ENCODE peak calls at places on chromosomes 3 and 15, in ten cellular contexts. One of them, this sample, is unnamed.

GRCh38 chr3:188061133-188061532 is 92.8 kb upstream of the LPP start:
- DNase-seq in dorsolateral prefrontal cortex: no peak
- DNase-seq in Calu3: peak
- DNase-seq in astrocyte: peak
- DNase-seq in ovary: no peak
- DNase-seq in cardiac muscle cell: no peak
- DNase-seq in GM13976: peak
- DNase-seq in HL-60: peak
- DNase-seq in IMR-90: peak
- DNase-seq in breast epithelium: no peak
- DNase-seq in this sample: no peak

GRCh38 chr3:160556141-160556540 is 9.2 kb downstream of the KPNA4 start:
- DNase-seq in dorsolateral prefrontal cortex: no peak
- DNase-seq in GM13976: no peak
- DNase-seq in HL-60: no peak
- DNase-seq in breast epithelium: no peak
- DNase-seq in ovary: no peak
- DNase-seq in cardiac muscle cell: no peak
- DNase-seq in astrocyte: no peak
- DNase-seq in Calu3: no peak
- DNase-seq in IMR-90: no peak
- DNase-seq in this sample: no peak

GRCh38 chr3:7503431-7503830 is 642.5 kb downstream of the GRM7 start:
- DNase-seq in HL-60: no peak
- DNase-seq in GM13976: no peak
- DNase-seq in ovary: no peak
- DNase-seq in astrocyte: no peak
- DNase-seq in IMR-90: no peak
- DNase-seq in Calu3: no peak
- DNase-seq in dorsolateral prefrontal cortex: no peak
- DNase-seq in cardiac muscle cell: no peak
- DNase-seq in breast epithelium: no peak
- DNase-seq in this sample: no peak

GRCh38 chr15:54282228-54282836 is 304.1 kb downstream of the UNC13C start:
- DNase-seq in ovary: no peak
- DNase-seq in Calu3: peak
- DNase-seq in HL-60: no peak
- DNase-seq in GM13976: no peak
- DNase-seq in astrocyte: no peak
- DNase-seq in dorsolateral prefrontal cortex: no peak
- DNase-seq in IMR-90: no peak
- DNase-seq in breast epithelium: no peak
- DNase-seq in cardiac muscle cell: no peak
- DNase-seq in this sample: no peak

GRCh38 chr3:56822501-56822900 is 20.8 kb upstream of the ARHGEF3 start:
- DNase-seq in IMR-90: no peak
- DNase-seq in cardiac muscle cell: no peak
- DNase-seq in GM13976: no peak
- DNase-seq in ovary: no peak
- DNase-seq in breast epithelium: no peak
- DNase-seq in HL-60: no peak
- DNase-seq in dorsolateral prefrontal cortex: no peak
- DNase-seq in Calu3: no peak
- DNase-seq in astrocyte: no peak
- DNase-seq in this sample: no peak

GRCh38 chr15:78129098-78130011 is 1.9 kb downstream of the CIB2 start:
- DNase-seq in astrocyte: no peak
- DNase-seq in IMR-90: no peak
- DNase-seq in dorsolateral prefrontal cortex: no peak
- DNase-seq in HL-60: no peak
- DNase-seq in cardiac muscle cell: no peak
- DNase-seq in breast epithelium: no peak
- DNase-seq in GM13976: no peak
- DNase-seq in ovary: no peak
- DNase-seq in Calu3: no peak
- DNase-seq in this sample: no peak

GRCh38 chr15:46441294-46442062 is 806.6 kb downstream of the SQOR start:
- DNase-seq in ovary: no peak
- DNase-seq in GM13976: no peak
- DNase-seq in astrocyte: peak
- DNase-seq in dorsolateral prefrontal cortex: no peak
- DNase-seq in cardiac muscle cell: peak
- DNase-seq in IMR-90: no peak
- DNase-seq in Calu3: no peak
- DNase-seq in HL-60: no peak
- DNase-seq in breast epithelium: no peak
- DNase-seq in this sample: no peak

GRCh38 chr15:67091966-67092677 is 26.7 kb downstream of the SMAD3 start:
- DNase-seq in Calu3: no peak
- DNase-seq in IMR-90: no peak
- DNase-seq in HL-60: no peak
- DNase-seq in breast epithelium: no peak
- DNase-seq in dorsolateral prefrontal cortex: no peak
- DNase-seq in ovary: no peak
- DNase-seq in astrocyte: no peak
- DNase-seq in cardiac muscle cell: no peak
- DNase-seq in GM13976: no peak
- DNase-seq in this sample: no peak

GRCh38 chr3:31884251-31884650 is 96.8 kb downstream of the OSBPL10 start:
- DNase-seq in cardiac muscle cell: no peak
- DNase-seq in HL-60: no peak
- DNase-seq in astrocyte: no peak
- DNase-seq in IMR-90: no peak
- DNase-seq in ovary: no peak
- DNase-seq in Calu3: no peak
- DNase-seq in GM13976: no peak
- DNase-seq in dorsolateral prefrontal cortex: no peak
- DNase-seq in breast epithelium: no peak
- DNase-seq in this sample: no peak

GRCh38 chr15:66178531-66178910 is 75.0 kb downstream of the MEGF11 start:
- DNase-seq in Calu3: no peak
- DNase-seq in HL-60: no peak
- DNase-seq in ovary: no peak
- DNase-seq in IMR-90: no peak
- DNase-seq in cardiac muscle cell: no peak
- DNase-seq in dorsolateral prefrontal cortex: no peak
- DNase-seq in breast epithelium: no peak
- DNase-seq in GM13976: no peak
- DNase-seq in astrocyte: no peak
- DNase-seq in this sample: no peak

GRCh38 chr3:116614795-116615362 is 94.7 kb upstream of the TUSC7 start:
- DNase-seq in IMR-90: peak
- DNase-seq in GM13976: peak
- DNase-seq in breast epithelium: no peak
- DNase-seq in cardiac muscle cell: peak
- DNase-seq in Calu3: no peak
- DNase-seq in ovary: no peak
- DNase-seq in HL-60: no peak
- DNase-seq in astrocyte: peak
- DNase-seq in dorsolateral prefrontal cortex: no peak
- DNase-seq in this sample: no peak

GRCh38 chr15:63083541-63083940 is 38.1 kb upstream of the LACTB start:
- DNase-seq in astrocyte: no peak
- DNase-seq in ovary: no peak
- DNase-seq in IMR-90: no peak
- DNase-seq in dorsolateral prefrontal cortex: no peak
- DNase-seq in breast epithelium: no peak
- DNase-seq in cardiac muscle cell: no peak
- DNase-seq in GM13976: no peak
- DNase-seq in Calu3: no peak
- DNase-seq in HL-60: no peak
- DNase-seq in this sample: no peak

GRCh38 chr3:35641920-35642532 is 2.7 kb downstream of the ARPP21 start:
- DNase-seq in dorsolateral prefrontal cortex: no peak
- DNase-seq in cardiac muscle cell: no peak
- DNase-seq in HL-60: no peak
- DNase-seq in astrocyte: no peak
- DNase-seq in ovary: no peak
- DNase-seq in Calu3: no peak
- DNase-seq in GM13976: no peak
- DNase-seq in breast epithelium: no peak
- DNase-seq in IMR-90: no peak
- DNase-seq in this sample: no peak

GRCh38 chr3:150202696-150203095 is 205.4 kb upstream of the TSC22D2 start:
- DNase-seq in breast epithelium: no peak
- DNase-seq in astrocyte: no peak
- DNase-seq in GM13976: no peak
- DNase-seq in Calu3: no peak
- DNase-seq in IMR-90: no peak
- DNase-seq in dorsolateral prefrontal cortex: no peak
- DNase-seq in cardiac muscle cell: no peak
- DNase-seq in HL-60: no peak
- DNase-seq in ovary: no peak
- DNase-seq in this sample: no peak

GRCh38 chr3:23052230-23053019 is 150.7 kb upstream of the UBE2E2 start:
- DNase-seq in dorsolateral prefrontal cortex: no peak
- DNase-seq in breast epithelium: no peak
- DNase-seq in ovary: no peak
- DNase-seq in HL-60: no peak
- DNase-seq in GM13976: no peak
- DNase-seq in cardiac muscle cell: no peak
- DNase-seq in astrocyte: peak
- DNase-seq in Calu3: no peak
- DNase-seq in IMR-90: no peak
- DNase-seq in this sample: no peak
- TF ChIP-seq CTCF in dorsolateral prefrontal cortex: no peak
- TF ChIP-seq CTCF in breast epithelium: no peak
- TF ChIP-seq CTCF in ovary: no peak
- TF ChIP-seq CTCF in HL-60: no peak
- TF ChIP-seq CTCF in GM13976: no peak
- TF ChIP-seq CTCF in cardiac muscle cell: peak
- TF ChIP-seq CTCF in astrocyte: no peak
- TF ChIP-seq CTCF in Calu3: no peak
- TF ChIP-seq CTCF in IMR-90: no peak
- TF ChIP-seq CTCF in this sample: peak

DNA sequence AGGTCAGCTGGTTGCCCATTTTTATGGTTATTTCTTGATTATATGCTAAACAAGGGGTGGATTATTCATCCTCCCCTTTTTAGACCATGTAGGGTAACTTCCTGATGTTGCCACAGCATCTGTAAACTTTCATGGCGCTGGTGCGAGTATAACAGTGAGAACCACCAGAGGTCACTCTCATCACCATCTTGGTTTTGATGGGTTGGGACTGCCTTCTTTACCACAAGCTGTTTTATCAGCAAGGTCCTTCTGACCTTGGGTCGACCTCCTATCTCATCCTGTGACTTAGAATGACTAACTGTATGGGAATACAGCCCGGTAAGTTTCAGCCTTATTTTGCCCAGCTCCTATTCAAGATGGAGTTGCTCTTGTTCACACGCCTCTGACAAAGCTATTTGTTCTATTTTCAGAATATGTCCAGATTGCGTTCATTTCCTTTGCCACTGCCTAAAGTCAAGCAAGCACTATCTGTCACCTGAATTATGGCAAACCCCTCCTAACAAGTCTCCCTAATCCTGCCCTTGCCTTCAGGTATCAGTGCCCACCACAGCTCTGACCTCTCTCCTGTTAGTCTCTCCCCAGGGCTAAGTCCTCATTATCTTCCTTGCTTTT is 308.5 kb downstream of the ROBO2 start:
- DNase-seq in dorsolateral prefrontal cortex: no peak
- DNase-seq in cardiac muscle cell: peak
- DNase-seq in astrocyte: no peak
- DNase-seq in ovary: no peak
- DNase-seq in Calu3: peak
- DNase-seq in GM13976: no peak
- DNase-seq in HL-60: no peak
- DNase-seq in breast epithelium: no peak
- DNase-seq in IMR-90: peak
- DNase-seq in this sample: no peak
- TF ChIP-seq CTCF in dorsolateral prefrontal cortex: no peak
- TF ChIP-seq CTCF in cardiac muscle cell: peak
- TF ChIP-seq CTCF in astrocyte: peak
- TF ChIP-seq CTCF in ovary: no peak
- TF ChIP-seq CTCF in Calu3: peak
- TF ChIP-seq CTCF in GM13976: no peak
- TF ChIP-seq CTCF in HL-60: peak
- TF ChIP-seq CTCF in breast epithelium: no peak
- TF ChIP-seq CTCF in IMR-90: peak
- TF ChIP-seq CTCF in this sample: peak

GRCh38 chr3:146339262-146339808 is 88.4 kb upstream of the PLSCR4 start:
- DNase-seq in ovary: no peak
- DNase-seq in breast epithelium: no peak
- DNase-seq in IMR-90: no peak
- DNase-seq in astrocyte: no peak
- DNase-seq in HL-60: no peak
- DNase-seq in dorsolateral prefrontal cortex: no peak
- DNase-seq in cardiac muscle cell: no peak
- DNase-seq in GM13976: no peak
- DNase-seq in Calu3: no peak
- DNase-seq in this sample: no peak

GRCh38 chr3:146337991-146338390 is 87.1 kb upstream of the PLSCR4 start:
- DNase-seq in cardiac muscle cell: no peak
- DNase-seq in astrocyte: no peak
- DNase-seq in GM13976: no peak
- DNase-seq in ovary: no peak
- DNase-seq in breast epithelium: no peak
- DNase-seq in Calu3: no peak
- DNase-seq in dorsolateral prefrontal cortex: no peak
- DNase-seq in IMR-90: no peak
- DNase-seq in HL-60: no peak
- DNase-seq in this sample: no peak

GRCh38 chr3:146345900-146346299 is 95.0 kb upstream of the PLSCR4 start:
- DNase-seq in dorsolateral prefrontal cortex: no peak
- DNase-seq in GM13976: no peak
- DNase-seq in HL-60: no peak
- DNase-seq in ovary: no peak
- DNase-seq in cardiac muscle cell: no peak
- DNase-seq in astrocyte: no peak
- DNase-seq in Calu3: no peak
- DNase-seq in IMR-90: no peak
- DNase-seq in breast epithelium: no peak
- DNase-seq in this sample: no peak

DNA sequence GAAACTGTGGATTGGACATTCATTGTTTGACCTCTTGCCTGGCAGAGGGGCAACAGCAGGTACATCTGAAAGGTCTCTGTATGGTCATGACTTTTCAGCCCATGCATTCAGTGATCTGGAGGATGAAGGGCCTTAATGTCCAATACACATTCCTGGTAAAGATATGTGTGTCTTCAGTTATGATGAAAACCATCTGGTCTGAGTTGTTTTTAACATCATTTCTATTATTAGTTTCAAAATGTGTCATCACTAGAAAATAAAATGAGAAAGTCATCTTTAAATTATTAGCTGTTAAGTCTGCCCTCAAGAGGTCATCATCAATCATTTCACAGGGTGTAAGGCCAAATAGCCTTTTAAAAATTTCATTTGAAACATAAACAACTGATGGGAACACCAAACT is 92.1 kb upstream of the PLSCR4 start:
- DNase-seq in ovary: no peak
- DNase-seq in Calu3: no peak
- DNase-seq in GM13976: no peak
- DNase-seq in astrocyte: peak
- DNase-seq in dorsolateral prefrontal cortex: no peak
- DNase-seq in HL-60: no peak
- DNase-seq in cardiac muscle cell: no peak
- DNase-seq in IMR-90: peak
- DNase-seq in breast epithelium: no peak
- DNase-seq in this sample: no peak
- TF ChIP-seq CTCF in ovary: no peak
- TF ChIP-seq CTCF in Calu3: no peak
- TF ChIP-seq CTCF in GM13976: no peak
- TF ChIP-seq CTCF in astrocyte: no peak
- TF ChIP-seq CTCF in dorsolateral prefrontal cortex: no peak
- TF ChIP-seq CTCF in HL-60: no peak
- TF ChIP-seq CTCF in cardiac muscle cell: no peak
- TF ChIP-seq CTCF in IMR-90: no peak
- TF ChIP-seq CTCF in breast epithelium: no peak
- TF ChIP-seq CTCF in this sample: no peak

GRCh38 chr3:13416002-13416793 is 3.9 kb downstream of the NUP210 start:
- DNase-seq in ovary: no peak
- DNase-seq in HL-60: peak
- DNase-seq in Calu3: no peak
- DNase-seq in dorsolateral prefrontal cortex: no peak
- DNase-seq in cardiac muscle cell: no peak
- DNase-seq in breast epithelium: no peak
- DNase-seq in IMR-90: no peak
- DNase-seq in GM13976: peak
- DNase-seq in astrocyte: no peak
- DNase-seq in this sample: no peak
- TF ChIP-seq CTCF in ovary: no peak
- TF ChIP-seq CTCF in HL-60: peak
- TF ChIP-seq CTCF in Calu3: no peak
- TF ChIP-seq CTCF in dorsolateral prefrontal cortex: peak
- TF ChIP-seq CTCF in cardiac muscle cell: no peak
- TF ChIP-seq CTCF in breast epithelium: no peak
- TF ChIP-seq CTCF in IMR-90: no peak
- TF ChIP-seq CTCF in GM13976: no peak
- TF ChIP-seq CTCF in astrocyte: no peak
- TF ChIP-seq CTCF in this sample: peak